ENCODE peak calls at places on chromosome 2, in seven cellular contexts. C is A549, V is H1, M is GM12878, P is IMR-90, U is K562, S is HepG2. I is an unnamed sample.

GRCh38 chr2:159146930-159147666 is 139.4 kb downstream of the WDSUB1 start:
- DNase-seq in C (no peak), V (no peak), M (no peak), P (no peak), U (no peak), S (no peak), I (peak)

GRCh38 chr2:238894950-238895298 is 47.0 kb downstream of the TWIST2 start:
- DNase-seq in C (no peak), V (no peak), M (no peak), P (no peak), U (no peak), S (no peak), I (no peak)

GRCh38 chr2:4653989-4654388 is 950.6 kb downstream of the DCDC2C start:
- DNase-seq in C (no peak), V (no peak), M (no peak), P (no peak), U (no peak), S (no peak), I (no peak)

GRCh38 chr2:11534078-11534745 is 367 bp downstream of the GREB1 start:
- DNase-seq in C (no peak), V (no peak), M (no peak), P (no peak), U (no peak), S (no peak), I (no peak)

GRCh38 chr2:140893685-140894084 is 1237.1 kb downstream of the LRP1B start:
- DNase-seq in C (no peak), V (no peak), M (no peak), P (peak), U (no peak), S (no peak), I (no peak)

GRCh38 chr2:69272803-69273471 is 114.1 kb downstream of the GFPT1 start:
- DNase-seq in C (no peak), V (no peak), M (no peak), P (peak), U (no peak), S (peak), I (no peak)

GRCh38 chr2:85537600-85538506 is 1.1 kb upstream of the MAT2A start:
- DNase-seq in C (peak), V (peak), M (no peak), P (no peak), U (peak), S (peak), I (no peak)

GRCh38 chr2:180124273-180124881 is 117.3 kb upstream of the CWC22 start:
- DNase-seq in C (peak), V (no peak), M (peak), P (peak), U (peak), S (peak), I (peak)

GRCh38 chr2:156565066-156565710 is 129.0 kb downstream of the GPD2 start:
- DNase-seq in C (no peak), V (no peak), M (no peak), P (peak), U (no peak), S (no peak), I (no peak)

GRCh38 chr2:10482979-10483378 is 34.9 kb upstream of the ODC1 start:
- DNase-seq in C (no peak), V (no peak), M (no peak), P (no peak), U (no peak), S (no peak), I (no peak)

GRCh38 chr2:11749646-11750349 is 3.4 kb downstream of the LPIN1 start:
- DNase-seq in C (no peak), V (no peak), M (peak), P (peak), U (no peak), S (no peak), I (no peak)

GRCh38 chr2:204538179-204539009 is 6.9 kb upstream of the PARD3B start:
- DNase-seq in C (no peak), V (peak), M (no peak), P (peak), U (peak), S (no peak), I (no peak)

GRCh38 chr2:240460781-240461431 is 25.4 kb downstream of the GPC1 start:
- DNase-seq in C (no peak), V (peak), M (no peak), P (no peak), U (no peak), S (no peak), I (no peak)

GRCh38 chr2:222761888-222762287 is 90.4 kb downstream of the MOGAT1 start:
- DNase-seq in C (no peak), V (no peak), M (no peak), P (no peak), U (no peak), S (no peak), I (no peak)

GRCh38 chr2:175282300-175282699 is 100.8 kb upstream of the ATP5MC3 start:
- DNase-seq in C (peak), V (no peak), M (no peak), P (peak), U (peak), S (peak), I (peak)

GRCh38 chr2:100643906-100644501 is 81.2 kb downstream of the PDCL3 start:
- DNase-seq in C (no peak), V (no peak), M (no peak), P (no peak), U (no peak), S (no peak), I (no peak)

GRCh38 chr2:64592994-64593655 is 60.6 kb downstream of the SERTAD2 start:
- DNase-seq in C (no peak), V (no peak), M (no peak), P (peak), U (no peak), S (no peak), I (no peak)

GRCh38 chr2:62112192-62112591 is 83.7 kb upstream of the B3GNT2 start:
- DNase-seq in C (no peak), V (no peak), M (no peak), P (no peak), U (no peak), S (no peak), I (no peak)

GRCh38 chr2:174336403-174337336 is 1.9 kb downstream of the SP9 start:
- DNase-seq in C (peak), V (peak), M (no peak), P (no peak), U (peak), S (peak), I (peak)

GRCh38 chr2:216698895-216699294 is 3.5 kb upstream of the IGFBP5 start:
- DNase-seq in C (peak), V (no peak), M (no peak), P (peak), U (peak), S (peak), I (peak)

GRCh38 chr2:1738163-1738562 is 6.2 kb downstream of the PXDN start:
- DNase-seq in C (no peak), V (no peak), M (no peak), P (no peak), U (no peak), S (no peak), I (no peak)

GRCh38 chr2:120642646-120643045 is 93.0 kb upstream of the GLI2 start:
- DNase-seq in C (no peak), V (no peak), M (no peak), P (no peak), U (no peak), S (no peak), I (no peak)

GRCh38 chr2:43024515-43024962 is 201.9 kb downstream of the ZFP36L2 start:
- DNase-seq in C (peak), V (peak), M (no peak), P (peak), U (peak), S (no peak), I (peak)

DNA sequence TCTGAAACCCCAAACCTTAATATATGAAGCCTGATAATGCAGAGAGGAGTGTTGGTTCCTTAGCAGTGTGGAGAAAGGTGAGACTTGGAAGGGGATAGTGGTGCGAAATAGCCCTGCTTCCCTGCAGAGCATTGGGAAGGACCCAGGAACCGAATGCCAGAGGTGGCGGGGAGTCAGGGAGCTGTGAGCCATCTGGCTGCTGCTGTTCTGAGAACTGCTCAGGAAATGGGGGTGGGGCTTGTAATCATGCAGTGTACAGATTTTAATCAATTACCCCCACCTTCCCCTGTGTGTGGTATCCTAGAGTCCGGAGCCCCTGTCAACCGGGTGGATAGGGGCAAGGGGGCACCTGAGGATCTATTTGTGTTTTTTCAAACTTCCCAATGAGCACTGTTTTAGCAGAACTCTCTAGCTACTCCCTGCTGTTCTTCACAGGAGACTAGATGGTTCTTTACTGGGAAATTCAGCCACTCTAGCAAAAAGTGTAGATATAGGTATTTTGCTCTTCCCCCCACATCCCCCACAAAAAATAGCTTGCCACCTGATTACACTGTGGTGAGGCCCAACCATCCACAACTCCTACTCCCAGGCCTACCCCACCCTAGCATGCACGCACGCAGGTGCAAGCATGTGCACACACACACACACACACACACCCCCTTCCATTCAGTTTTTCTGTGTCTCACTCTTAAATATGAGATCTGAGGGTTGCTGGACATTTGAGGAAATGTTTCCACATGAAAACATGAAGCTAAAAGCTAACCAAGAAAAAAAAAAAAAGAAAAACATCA is 30.1 kb upstream of the MBOAT2 start:
- DNase-seq in C (no peak), V (peak), M (no peak), P (no peak), U (peak), S (no peak), I (no peak)
- TF ChIP-seq CEBPB in C (no peak), V (no peak), M (no peak), P (no peak), U (no peak), S (no peak), I (no peak)

DNA sequence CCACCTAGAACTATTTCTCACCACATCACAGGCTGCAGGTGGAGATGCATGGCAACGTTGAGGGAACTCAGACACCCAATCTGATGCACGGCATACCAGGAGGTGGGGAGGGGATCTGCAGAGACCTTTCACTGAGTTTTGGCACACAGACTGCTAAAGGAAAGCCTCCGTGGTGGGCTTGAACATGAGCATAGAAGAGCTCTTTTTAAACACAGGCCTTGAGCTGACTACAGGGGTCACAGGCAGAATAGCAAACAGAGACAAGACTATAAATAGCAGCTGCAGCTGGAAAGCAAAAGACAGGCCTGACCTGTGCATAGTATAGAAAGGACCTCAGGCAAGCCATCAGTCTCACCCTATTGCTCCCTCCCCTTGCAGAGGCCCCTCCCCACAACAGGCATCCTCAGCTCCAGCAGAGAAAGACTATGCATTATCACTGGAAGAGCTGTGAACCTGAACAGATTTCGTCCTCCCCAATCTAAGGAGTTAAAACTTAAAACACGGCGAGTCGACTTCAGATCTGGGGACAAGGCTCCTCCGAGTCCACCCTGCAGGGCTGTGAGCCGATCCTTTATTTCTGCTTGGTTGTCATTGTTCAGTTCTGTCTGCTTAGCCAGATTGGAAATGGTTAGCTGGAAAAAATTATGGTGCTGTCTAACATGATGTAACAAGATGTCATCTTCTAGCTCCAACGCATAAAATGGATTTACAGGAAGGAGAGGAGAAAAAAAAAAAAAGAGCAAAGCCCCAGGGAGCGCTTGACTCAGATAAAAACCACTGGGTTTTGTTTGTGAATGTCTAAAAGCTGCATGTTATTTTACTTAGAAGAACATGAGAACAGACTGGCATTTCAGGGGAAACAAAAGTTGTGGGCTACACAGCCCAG is 25.3 kb upstream of the LCLAT1 start:
- DNase-seq in C (no peak), V (no peak), M (peak), P (peak), U (no peak), S (no peak), I (no peak)
- TF ChIP-seq CEBPB in C (no peak), V (no peak), M (no peak), P (peak), U (no peak), S (no peak), I (peak)

GRCh38 chr2:219530048-219530963 is 13.3 kb downstream of the CHPF start:
- DNase-seq in C (peak), V (peak), M (no peak), P (peak), U (peak), S (peak), I (peak)
- TF ChIP-seq CEBPB in C (no peak), V (no peak), M (no peak), P (no peak), U (no peak), S (no peak), I (no peak)

GRCh38 chr2:25851740-25852503 is 26.4 kb downstream of the ASXL2 start:
- DNase-seq in C (peak), V (no peak), M (peak), P (peak), U (peak), S (peak), I (peak)
- TF ChIP-seq CEBPB in C (peak), V (no peak), M (no peak), P (peak), U (no peak), S (no peak), I (no peak)

DNA sequence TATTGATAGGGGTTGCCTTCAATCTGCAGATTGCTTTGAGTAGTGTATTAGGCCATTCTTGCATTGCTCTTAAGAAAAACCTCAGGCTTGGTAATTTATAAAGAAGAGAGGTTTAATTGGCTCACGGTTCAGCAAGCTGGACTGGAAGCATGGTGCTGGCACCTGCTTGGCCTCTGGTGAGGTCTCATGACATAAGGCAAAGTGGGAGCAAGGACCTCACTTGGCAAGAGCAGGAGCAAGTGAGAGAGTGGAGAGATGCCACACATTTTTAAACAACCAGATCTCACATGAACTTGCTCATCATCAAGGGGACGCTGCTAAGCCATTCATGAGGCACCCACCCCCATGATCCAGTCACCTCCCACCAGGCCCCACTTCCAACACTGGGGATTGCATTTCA is 4.9 kb downstream of the MAP3K2 start:
- DNase-seq in C (no peak), V (no peak), M (no peak), P (no peak), U (no peak), S (no peak), I (no peak)
- TF ChIP-seq CEBPB in C (no peak), V (no peak), M (no peak), P (no peak), U (no peak), S (no peak), I (no peak)

GRCh38 chr2:88211809-88212154 is 41.6 kb downstream of the THNSL2 start:
- DNase-seq in C (no peak), V (no peak), M (no peak), P (no peak), U (no peak), S (no peak), I (no peak)

GRCh38 chr2:88214631-88215030 is 44.5 kb downstream of the THNSL2 start:
- DNase-seq in C (no peak), V (no peak), M (no peak), P (no peak), U (no peak), S (no peak), I (no peak)

GRCh38 chr2:88211005-88211808 is 41.1 kb downstream of the THNSL2 start:
- DNase-seq in C (no peak), V (no peak), M (no peak), P (no peak), U (no peak), S (no peak), I (no peak)

GRCh38 chr2:88210132-88211004 is 40.2 kb downstream of the THNSL2 start:
- DNase-seq in C (no peak), V (no peak), M (no peak), P (no peak), U (no peak), S (peak), I (no peak)

GRCh38 chr2:88212251-88212790 is 42.2 kb downstream of the THNSL2 start:
- DNase-seq in C (peak), V (peak), M (no peak), P (peak), U (peak), S (peak), I (peak)
- TF ChIP-seq CEBPB in C (no peak), V (no peak), M (no peak), P (no peak), U (no peak), S (no peak), I (no peak)

DNA sequence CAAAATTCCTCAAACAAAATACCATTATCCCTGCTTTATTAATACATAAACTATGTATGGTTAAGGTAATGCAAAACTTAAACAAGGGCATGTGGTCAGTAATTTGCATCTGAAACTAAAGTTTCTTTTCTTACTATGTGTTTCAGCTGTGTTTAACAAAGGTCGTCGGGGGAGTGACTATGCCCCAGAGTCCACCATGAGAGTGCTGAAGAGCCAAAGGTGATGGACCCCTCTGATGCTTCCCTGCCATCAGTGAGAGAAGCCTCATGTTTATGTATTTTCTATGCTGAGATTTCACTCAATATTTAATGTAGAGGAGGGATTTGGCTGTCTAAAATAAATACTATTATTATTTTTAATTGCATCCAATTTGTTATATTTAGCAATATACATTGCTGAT is 707.2 kb upstream of the REG3G start:
- DNase-seq in C (no peak), V (no peak), M (no peak), P (no peak), U (no peak), S (no peak), I (no peak)
- TF ChIP-seq CEBPB in C (no peak), V (no peak), M (no peak), P (no peak), U (no peak), S (no peak), I (no peak)

GRCh38 chr2:38149533-38149932 is 73.6 kb upstream of the CYP1B1 start:
- DNase-seq in C (no peak), V (no peak), M (no peak), P (no peak), U (no peak), S (no peak), I (no peak)

GRCh38 chr2:38147333-38148121 is 71.6 kb upstream of the CYP1B1 start:
- DNase-seq in C (no peak), V (no peak), M (no peak), P (peak), U (no peak), S (no peak), I (no peak)

GRCh38 chr2:38146302-38146916 is 70.5 kb upstream of the CYP1B1 start:
- DNase-seq in C (peak), V (no peak), M (peak), P (peak), U (peak), S (no peak), I (peak)

GRCh38 chr2:38146917-38147307 is 71.0 kb upstream of the CYP1B1 start:
- DNase-seq in C (peak), V (no peak), M (peak), P (peak), U (peak), S (peak), I (peak)

DNA sequence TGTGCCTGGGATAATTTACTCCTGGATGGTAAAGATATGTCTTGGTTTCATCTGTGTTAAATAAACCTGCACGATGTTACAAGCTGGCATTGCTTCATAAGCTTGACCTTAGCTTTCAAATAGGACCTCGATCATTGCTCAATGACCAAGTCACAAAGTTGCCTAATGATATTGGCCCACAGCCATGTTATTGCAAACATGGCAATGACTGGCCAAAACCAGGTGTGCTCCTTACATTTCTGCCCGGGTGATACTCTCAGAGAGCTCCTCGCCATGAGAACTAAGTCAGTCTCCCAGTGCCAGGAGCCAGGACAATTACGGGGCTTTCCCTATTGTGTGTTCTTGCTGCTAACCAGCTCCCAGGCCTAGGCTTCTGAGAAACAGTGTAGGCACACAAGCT is 72.5 kb upstream of the CYP1B1 start:
- DNase-seq in C (peak), V (no peak), M (no peak), P (peak), U (no peak), S (peak), I (no peak)
- TF ChIP-seq CEBPB in C (peak), V (no peak), M (no peak), P (peak), U (peak), S (peak), I (peak)